ENCODE peak calls at places on chromosomes 3 and 15, in five cellular contexts. Q, L, D, C and Z are unnamed samples.

GRCh38 chr3:168006584-168006983 is 89.1 kb downstream of the GOLIM4 start:
- DNase-seq in L (no peak), Q (no peak), D (no peak), C (no peak), Z (no peak)

GRCh38 chr15:26453914-26454313 is 319.0 kb downstream of the GABRB3 start:
- DNase-seq in Q (no peak), L (no peak), C (no peak), D (no peak), Z (no peak)

GRCh38 chr3:55159016-55159415 is 231.2 kb upstream of the LRTM1 start:
- DNase-seq in C (no peak), L (no peak), Q (no peak), D (no peak), Z (no peak)

GRCh38 chr15:80118956-80119355 is 33.8 kb upstream of the FAH start:
- DNase-seq in D (no peak), L (no peak), Q (no peak), C (no peak), Z (no peak)

GRCh38 chr3:185473290-185473815 is 25.5 kb downstream of the TMEM41A start:
- DNase-seq in Q (no peak), L (no peak), D (no peak), C (no peak), Z (no peak)

GRCh38 chr3:40173291-40173710 is 136.2 kb upstream of the EIF1B start:
- DNase-seq in D (no peak), C (no peak), Q (peak; percentile 17), L (no peak), Z (no peak)

GRCh38 chr15:56752986-56753385 is 19.7 kb upstream of the ZNF280D start:
- DNase-seq in Q (no peak), D (no peak), L (no peak), C (no peak), Z (no peak)

GRCh38 chr3:107795514-107796094 is 272.8 kb downstream of the BBX start:
- DNase-seq in L (no peak), D (no peak), Q (no peak), C (no peak), Z (no peak)

GRCh38 chr15:29994284-29994683 is 88.5 kb upstream of the GOLGA8J start:
- DNase-seq in D (no peak), C (no peak), Q (no peak), L (no peak), Z (no peak)

GRCh38 chr3:149705416-149705815 is 46.9 kb downstream of the COMMD2 start:
- DNase-seq in L (no peak), C (no peak), Q (no peak), D (no peak), Z (no peak)

GRCh38 chr15:57031605-57032004 is 113.2 kb downstream of the TCF12 start:
- DNase-seq in Q (no peak), D (peak; percentile 33), C (no peak), L (no peak), Z (no peak)

GRCh38 chr15:66772967-66773873 is 71.2 kb downstream of the SMAD6 start:
- DNase-seq in D (no peak), C (no peak), L (no peak), Q (no peak), Z (no peak)

GRCh38 chr15:31977812-31978662 is 52.3 kb upstream of the CHRNA7 start:
- DNase-seq in D (no peak), C (peak; percentile 52), Q (peak; percentile 47), L (no peak), Z (peak; percentile 41)

GRCh38 chr3:119148493-119149180 is 2.7 kb downstream of the TEX55 start:
- DNase-seq in D (no peak), C (peak; percentile 87), L (no peak), Q (no peak), Z (no peak)

GRCh38 chr15:48250640-48251076 is 44.6 kb downstream of the SLC12A1 start:
- DNase-seq in Q (no peak), L (peak; percentile 17), C (peak; percentile 60), D (peak; percentile 34), Z (peak; percentile 6)

GRCh38 chr3:60363817-60364216 is 887.4 kb downstream of the FHIT start:
- DNase-seq in C (peak; percentile 38), D (no peak), L (no peak), Q (no peak), Z (no peak)

GRCh38 chr3:116233921-116234320 is 211.4 kb downstream of the LSAMP start:
- DNase-seq in C (no peak), Q (no peak), L (no peak), D (no peak), Z (no peak)

GRCh38 chr15:43370310-43370974 is 401 bp downstream of the ZSCAN29 start:
- DNase-seq in C (no peak), L (no peak), D (peak; percentile 11), Q (peak; percentile 30), Z (no peak)

GRCh38 chr15:99070268-99070667 is 34.6 kb upstream of the SYNM start:
- DNase-seq in D (no peak), Q (no peak), L (no peak), C (no peak), Z (no peak)

GRCh38 chr3:94162700-94163099 is 99.8 kb downstream of the NSUN3 start:
- DNase-seq in C (peak; percentile 94), D (no peak), Q (no peak), L (no peak), Z (no peak)

GRCh38 chr15:29711531-29711930 is 110.7 kb downstream of the TJP1 start:
- DNase-seq in D (no peak), L (no peak), Q (no peak), C (no peak), Z (no peak)

GRCh38 chr3:70067860-70068479 is 68.4 kb downstream of the SAMMSON start:
- DNase-seq in L (no peak), C (no peak), Q (no peak), D (no peak), Z (no peak)

GRCh38 chr15:57384024-57384423 is 7.7 kb downstream of the CGNL1 start:
- DNase-seq in C (no peak), Q (no peak), D (no peak), L (no peak), Z (no peak)

GRCh38 chr15:58457466-58457965 is 25.7 kb downstream of the LIPC start:
- DNase-seq in C (peak; percentile 91), L (peak; percentile 88), Q (no peak), D (no peak), Z (peak; percentile 69)

GRCh38 chr3:24963762-24964625 is 464.1 kb upstream of the RARB start:
- DNase-seq in Q (no peak), C (peak; percentile 48), D (no peak), L (no peak), Z (no peak)

GRCh38 chr15:47196057-47196456 is 521.2 kb upstream of the SEMA6D start:
- DNase-seq in D (peak; percentile 77), Q (peak; percentile 72), L (peak; percentile 13), C (peak; percentile 80), Z (no peak)

GRCh38 chr15:47188766-47189507 is 528.4 kb upstream of the SEMA6D start:
- DNase-seq in Q (no peak), C (no peak), L (no peak), D (no peak), Z (no peak)

DNA sequence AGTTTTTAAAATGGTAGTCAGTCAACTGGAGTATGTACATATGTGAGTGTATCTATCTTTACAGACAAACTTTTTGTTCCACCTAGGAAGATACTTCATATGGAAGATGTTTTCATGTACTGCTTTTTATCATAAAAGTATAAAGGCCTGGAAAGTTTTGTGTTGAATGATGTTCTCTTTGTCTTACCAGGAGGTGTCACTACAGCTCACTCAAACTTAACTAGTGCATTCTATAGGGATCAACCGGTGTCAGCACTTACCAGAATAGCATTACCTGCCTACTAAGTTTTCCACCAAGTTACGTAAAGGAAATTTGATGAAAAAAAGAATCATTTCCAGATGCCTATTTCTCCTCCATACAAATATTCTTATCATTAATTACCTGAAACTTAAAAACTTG is 522.6 kb upstream of the SEMA6D start:
- DNase-seq in L (no peak), C (peak; percentile 47), D (no peak), Q (no peak), Z (no peak)
- TF ChIP-seq CTCF in L (peak; percentile 4), C (peak; percentile 61), D (no peak), Q (no peak), Z (peak; percentile 10)

DNA sequence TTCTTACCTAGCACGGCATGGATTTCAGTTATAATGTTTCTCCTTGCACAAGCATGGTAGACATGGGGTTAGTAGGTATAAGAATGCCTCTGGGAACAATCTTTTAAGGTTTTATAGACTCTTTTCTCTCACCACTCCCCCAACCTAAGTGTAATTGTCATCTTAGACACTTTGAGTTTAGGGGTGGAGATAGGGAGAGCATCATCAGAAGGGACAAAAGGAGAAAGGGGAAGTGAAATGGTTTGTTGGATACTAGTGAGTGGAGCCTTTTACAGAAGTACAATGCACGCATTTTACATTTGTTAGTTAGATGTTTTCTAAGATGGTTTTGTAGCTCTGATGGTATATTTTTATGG is 189.2 kb downstream of the TP63 start:
- DNase-seq in C (no peak), Q (no peak), L (peak; percentile 23), D (no peak), Z (peak; percentile 24)
- H3K4me3 ChIP-seq in C (no peak overlapping the region), Q (no peak overlapping the region), L (no peak overlapping the region), D (no peak overlapping the region), Z (no peak overlapping the region)

DNA sequence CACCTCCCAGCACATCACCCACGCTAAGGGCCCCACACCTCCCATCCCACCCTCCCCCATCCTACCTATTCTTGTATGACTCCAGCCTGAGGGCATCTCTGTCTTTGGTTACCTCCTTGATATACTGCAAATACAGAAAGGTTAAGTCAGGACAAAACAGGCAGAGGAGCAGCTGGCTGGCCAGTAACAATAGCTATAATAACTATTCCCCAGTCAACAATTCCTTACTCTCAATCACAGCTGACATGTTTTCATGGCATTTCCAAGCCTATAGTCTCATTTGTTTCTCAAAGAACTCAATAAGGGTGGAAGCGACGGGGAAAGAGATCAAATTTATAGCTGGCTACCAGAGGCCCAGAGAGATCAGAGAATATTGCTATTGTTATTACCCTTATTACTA is 92.9 kb upstream of the C2CD4B start:
- DNase-seq in Q (no peak), D (no peak), L (no peak), C (no peak), Z (no peak)
- H3K36me3 ChIP-seq in Q (no peaks in the 10 kb centered on the region), D (no peaks in the 10 kb centered on the region), L (no peaks in the 10 kb centered on the region), C (no peaks in the 10 kb centered on the region), Z (no peaks in the 10 kb centered on the region)

GRCh38 chr15:73564255-73564654 is 68.9 kb downstream of the NPTN start:
- DNase-seq in Q (no peak), C (peak; percentile 79), D (no peak), L (no peak), Z (no peak)
- TF ChIP-seq CTCF in Q (no peak), C (peak; percentile 48), D (no peak), L (no peak), Z (no peak)